ENCODE peak calls at places on chromosomes 16 and 17, in six cellular contexts. U is ACHN; O is skeletal muscle cell; Y is fibroblast of the conjunctiva; R is NCI-H524 treated with DMSO at 0.1 percent for 48 hours; V is stimulated activated CD8-positive, alpha-beta memory T cell treated with anti-CD3 and anti-CD28 coated beads, Interleukin-15, amount 100 ng/mL, for 4 hours. N is an unnamed sample.

GRCh38 chr16:48497129-48497528 is 111.9 kb upstream of the SIAH1 start:
- DNase-seq in V (no peak), Y (no peak), U (no peak), O (no peak), R (no peak), N (no peak)

GRCh38 chr17:1797323-1797722 is 32.4 kb downstream of the SMYD4 start:
- DNase-seq in R (no peak), O (no peak), U (no peak), Y (no peak), V (no peak), N (no peak)

GRCh38 chr17:67481808-67482207 is 104.7 kb downstream of the PITPNC1 start:
- DNase-seq in O (peak), Y (peak), R (no peak), U (no peak), V (no peak), N (no peak)

GRCh38 chr17:66337866-66338472 is 35.6 kb downstream of the PRKCA start:
- DNase-seq in U (no peak), R (peak), O (no peak), V (no peak), Y (no peak), N (no peak)

GRCh38 chr17:48552453-48553189 is 7.7 kb upstream of the HOXB2 start:
- DNase-seq in R (no peak), O (no peak), Y (no peak), U (no peak), V (no peak), N (no peak)

GRCh38 chr17:57875109-57876022 is 25.5 kb upstream of the MRPS23 start:
- DNase-seq in U (peak), Y (peak), V (no peak), R (peak), O (peak), N (peak)

GRCh38 chr17:62941358-62941991 is 24.6 kb upstream of the TANC2 start:
- DNase-seq in V (no peak), O (no peak), R (no peak), Y (no peak), U (no peak), N (no peak)

GRCh38 chr16:51971184-51971583 is 575.8 kb downstream of the TOX3 start:
- DNase-seq in V (no peak), U (peak), R (no peak), O (no peak), Y (no peak), N (peak)

GRCh38 chr17:18976201-18976600 is 24.2 kb downstream of the SLC5A10 start:
- DNase-seq in V (no peak), Y (no peak), O (no peak), U (no peak), R (no peak), N (no peak)

GRCh38 chr17:58254803-58255202 is 16.4 kb downstream of the LPO start:
- DNase-seq in V (no peak), U (no peak), O (no peak), Y (no peak), R (no peak), N (no peak)

GRCh38 chr17:29159286-29159860 is 20.8 kb downstream of the MYO18A start:
- DNase-seq in R (no peak), U (no peak), Y (no peak), V (no peak), O (no peak), N (no peak)